ENCODE peak calls at places on chromosomes 7 and 10, in six cellular contexts. Q is HFF-Myc, A is GM12892, I is AG09309, O is aorta, H is A172. D is an unnamed sample.

GRCh38 chr7:113460067-113460466 is 341.7 kb upstream of the SMIM30 start:
- DNase-seq in Q (no peak), A (no peak), I (no peak), O (no peak), H (no peak), D (no peak)

GRCh38 chr10:17238445-17239275 is 10.6 kb downstream of the VIM start:
- DNase-seq in Q (no peak), A (no peak), I (no peak), O (peak; percentile 58), H (peak; percentile 67), D (no peak)

GRCh38 chr7:111312966-111313365 is 222.0 kb downstream of the LRRN3 start:
- DNase-seq in Q (peak; percentile 1), A (no peak), I (no peak), O (no peak), H (no peak), D (no peak)

GRCh38 chr10:104581884-104582603 is 59.0 kb upstream of the SORCS3 start:
- DNase-seq in Q (no peak), A (no peak), I (peak; percentile 58), O (no peak), H (peak; percentile 76), D (no peak)

GRCh38 chr10:61410353-61410752 is 42.8 kb downstream of the TMEM26 start:
- DNase-seq in Q (no peak), A (no peak), I (no peak), O (no peak), H (no peak), D (no peak)

GRCh38 chr10:63105811-63106755 is 27.0 kb upstream of the NRBF2 start:
- DNase-seq in Q (no peak), A (no peak), I (peak; percentile 50), O (peak; percentile 60), H (peak; percentile 96), D (no peak)

GRCh38 chr10:8180348-8180747 is 125.9 kb downstream of the GATA3 start:
- DNase-seq in Q (no peak), A (no peak), I (no peak), O (no peak), H (no peak), D (no peak)

GRCh38 chr7:19404912-19405329 is 259.7 kb upstream of the FERD3L start:
- DNase-seq in Q (peak; percentile 89), A (no peak), I (peak; percentile 97), O (no peak), H (peak; percentile 99), D (no peak)

GRCh38 chr10:10911471-10911921 is 106.2 kb upstream of the CELF2 start:
- DNase-seq in Q (peak; percentile 38), A (no peak), I (peak; percentile 47), O (peak; percentile 88), H (no peak), D (no peak)

GRCh38 chr7:65475734-65476319 is 102.2 kb downstream of the ZNF92 start:
- DNase-seq in Q (peak; percentile 15), A (peak; percentile 11), I (no peak), O (no peak), H (peak; percentile 91), D (no peak)

GRCh38 chr7:31053986-31054385 is 1.9 kb downstream of the ADCYAP1R1 start:
- DNase-seq in Q (no peak), A (no peak), I (no peak), O (no peak), H (no peak), D (no peak)

GRCh38 chr10:23344251-23344841 is at the start of gene C10orf67:
- DNase-seq in Q (no peak), A (peak; percentile 17), I (no peak), O (peak; percentile 67), H (no peak), D (no peak)

GRCh38 chr10:79898597-79899325 is 50.1 kb downstream of the SFTPD start:
- DNase-seq in Q (no peak), A (no peak), I (peak; percentile 57), O (no peak), H (no peak), D (no peak)

GRCh38 chr7:94274828-94275227 is 119.9 kb upstream of the COL1A2 start:
- DNase-seq in Q (no peak), A (no peak), I (no peak), O (no peak), H (no peak), D (no peak)

GRCh38 chr7:19920200-19920599 is 146.8 kb upstream of the TMEM196 start:
- DNase-seq in Q (no peak), A (no peak), I (peak; percentile 10), O (no peak), H (peak; percentile 75), D (no peak)

D was measured in 8988T.